ENCODE peak calls at places on chromosome 18, in five cellular contexts. P, W, O, T and F are unnamed samples.

GRCh38 chr18:27860011-27860410 is 316.9 kb downstream of the CDH2 start:
- DNase-seq in P (no peak), W (no peak), O (no peak), T (no peak), F (no peak)

GRCh38 chr18:21315741-21316187 is 73.7 kb downstream of the GREB1L start:
- DNase-seq in P (no peak), W (no peak), O (no peak), T (no peak), F (no peak)

GRCh38 chr18:11494093-11494492 is 115.3 kb upstream of the SLC35G4 start:
- DNase-seq in P (no peak), W (no peak), O (no peak), T (no peak), F (no peak)

GRCh38 chr18:13272411-13272810 is 53.9 kb downstream of the LDLRAD4 start:
- DNase-seq in P (no peak), W (no peak), O (no peak), T (no peak), F (no peak)

GRCh38 chr18:58721586-58722160 is 50.4 kb downstream of the MALT1 start:
- DNase-seq in P (no peak), W (no peak), O (no peak), T (peak; percentile 15), F (no peak)

GRCh38 chr18:78140294-78140693 is 839.3 kb upstream of the SALL3 start:
- DNase-seq in P (no peak), W (no peak), O (no peak), T (no peak), F (no peak)

GRCh38 chr18:21110667-21111350 is 804 bp downstream of the ROCK1 start:
- DNase-seq in P (no peak), W (peak; percentile 71), O (no peak), T (peak; percentile 77), F (no peak)

GRCh38 chr18:37450434-37451133 is 115.0 kb downstream of the CELF4 start:
- DNase-seq in P (no peak), W (no peak), O (no peak), T (no peak), F (no peak)

GRCh38 chr18:46174317-46175039 is 70.3 kb downstream of the HAUS1 start:
- DNase-seq in P (no peak), W (peak; percentile 40), O (no peak), T (peak; percentile 66), F (no peak)

GRCh38 chr18:73691118-73691517 is 456.5 kb downstream of the FBXO15 start:
- DNase-seq in P (no peak), W (no peak), O (no peak), T (no peak), F (no peak)

GRCh38 chr18:79373736-79374135 is 22.0 kb upstream of the NFATC1 start:
- DNase-seq in P (no peak), W (no peak), O (no peak), T (no peak), F (no peak)

GRCh38 chr18:43665239-43665788 is 388.0 kb upstream of the SYT4 start:
- DNase-seq in P (no peak), W (no peak), O (no peak), T (no peak), F (peak; percentile 30)

GRCh38 chr18:72584787-72585186 is 40.6 kb upstream of the CBLN2 start:
- DNase-seq in P (no peak), W (no peak), O (no peak), T (no peak), F (no peak)

GRCh38 chr18:35609236-35609635 is 27.7 kb downstream of the GALNT1 start:
- DNase-seq in P (no peak), W (no peak), O (no peak), T (no peak), F (no peak)

GRCh38 chr18:22412502-22412901 is 5.2 kb downstream of the CTAGE1 start:
- DNase-seq in P (no peak), W (no peak), O (no peak), T (no peak), F (no peak)

GRCh38 chr18:8660316-8660715 is 45.0 kb upstream of the MTCL1 start:
- DNase-seq in P (no peak), W (no peak), O (no peak), T (no peak), F (no peak)

GRCh38 chr18:2822213-2822612 is 24.6 kb upstream of the EMILIN2 start:
- DNase-seq in P (no peak), W (no peak), O (no peak), T (no peak), F (no peak)

GRCh38 chr18:37440206-37440605 is 125.4 kb downstream of the CELF4 start:
- DNase-seq in P (no peak), W (no peak), O (no peak), T (no peak), F (peak; percentile 4)

GRCh38 chr18:13620206-13620672 is 106.1 kb downstream of the FAM210A start:
- DNase-seq in P (no peak), W (no peak), O (no peak), T (no peak), F (no peak)

GRCh38 chr18:35127201-35127600 is 86.0 kb downstream of the MAPRE2 start:
- DNase-seq in P (no peak), W (no peak), O (no peak), T (peak; percentile 26), F (no peak)

GRCh38 chr18:74115046-74115445 is 32.6 kb downstream of the FBXO15 start:
- DNase-seq in P (no peak), W (no peak), O (no peak), T (no peak), F (no peak)

GRCh38 chr18:8780227-8780626 is 74.9 kb downstream of the MTCL1 start:
- DNase-seq in P (no peak), W (no peak), O (no peak), T (no peak), F (no peak)

GRCh38 chr18:54503495-54503894 is 87.5 kb upstream of the DYNAP start:
- DNase-seq in P (no peak), W (no peak), O (no peak), T (no peak), F (no peak)

GRCh38 chr18:33761363-33761762 is 183.3 kb downstream of the ASXL3 start:
- DNase-seq in P (no peak), W (no peak), O (peak; percentile 45), T (peak; percentile 11), F (peak; percentile 16)

GRCh38 chr18:8803957-8804356 is 98.6 kb downstream of the MTCL1 start:
- DNase-seq in P (no peak), W (no peak), O (no peak), T (no peak), F (no peak)

GRCh38 chr18:49728542-49728941 is 84.8 kb downstream of the ACAA2 start:
- DNase-seq in P (peak; percentile 12), W (no peak), O (no peak), T (peak; percentile 65), F (no peak)

GRCh38 chr18:13394794-13395193 is 176.2 kb downstream of the LDLRAD4 start:
- DNase-seq in P (peak; percentile 25), W (no peak), O (no peak), T (no peak), F (no peak)

GRCh38 chr18:12455511-12455910 is 47.8 kb downstream of the PRELID3A start:
- DNase-seq in P (no peak), W (no peak), O (no peak), T (no peak), F (no peak)

GRCh38 chr18:21260621-21261020 is 18.6 kb downstream of the GREB1L start:
- DNase-seq in P (no peak), W (no peak), O (no peak), T (no peak), F (no peak)